ENCODE peak calls at places on chromosome 11, in nine cellular contexts. W is heart right ventricle, M is aorta, E is astrocyte, R is SJSA1, G is fibroblast of the aortic adventitia, K is A549, Z is NT2/D1, Y is neuronal stem cell. O is an unnamed sample.
A peak's percentile ranks its signal among the peaks of the same experiment; 100 is the strongest.

GRCh38 chr11:64745523-64746328 is 1.8 kb upstream of the RASGRP2 start:
- DNase-seq in R (no peak), Y (peak; percentile 66), W (peak; percentile 94), M (peak; percentile 96), E (peak; percentile 47), Z (no peak), K (peak; percentile 67), G (peak; percentile 24), O (peak; percentile 10)

GRCh38 chr11:73652046-73652730 is 5.8 kb downstream of the PLEKHB1 start:
- DNase-seq in Y (peak; percentile 84), G (no peak), Z (peak; percentile 33), W (no peak), R (no peak), E (no peak), M (no peak), K (no peak), O (no peak)

GRCh38 chr11:96306933-96307747 is 35.9 kb downstream of the MAML2 start:
- DNase-seq in M (peak; percentile 88), K (peak; percentile 67), Z (no peak), G (peak; percentile 97), R (peak; percentile 80), E (peak; percentile 99), Y (peak; percentile 42), W (no peak), O (peak; percentile 99)

GRCh38 chr11:95734009-95734572 is 55.5 kb downstream of the FAM76B start:
- DNase-seq in G (no peak), Z (no peak), Y (no peak), M (no peak), W (no peak), R (no peak), E (no peak), K (no peak), O (no peak)

GRCh38 chr11:64848779-64849599 is 4.5 kb upstream of the CDC42BPG start:
- DNase-seq in W (no peak), Z (no peak), G (no peak), Y (no peak), K (no peak), E (no peak), M (no peak), R (no peak), O (no peak)

GRCh38 chr11:75547617-75548054 is 14.4 kb upstream of the SERPINH1 start:
- DNase-seq in K (peak; percentile 89), G (peak; percentile 77), Z (no peak), E (peak; percentile 29), R (peak; percentile 49), W (peak; percentile 59), Y (peak; percentile 82), M (peak; percentile 82), O (no peak)

GRCh38 chr11:73139476-73140198 is 2.5 kb downstream of the FCHSD2 start:
- DNase-seq in G (peak; percentile 50), E (no peak), Z (no peak), K (no peak), R (no peak), M (no peak), W (no peak), Y (no peak), O (no peak)

GRCh38 chr11:12215192-12215591 is 104.8 kb downstream of the MICAL2 start:
- DNase-seq in W (no peak), G (no peak), E (no peak), Z (peak; percentile 2), M (no peak), Y (no peak), K (no peak), R (no peak), O (no peak)

GRCh38 chr11:61041755-61042518 is 60.4 kb upstream of the CD5 start:
- DNase-seq in Z (peak; percentile 74), Y (peak; percentile 35), G (peak; percentile 23), E (no peak), M (no peak), W (peak; percentile 51), R (peak; percentile 19), K (no peak), O (no peak)

GRCh38 chr11:12540913-12541587 is 133.2 kb upstream of the TEAD1 start:
- DNase-seq in K (peak; percentile 41), M (no peak), W (no peak), Z (no peak), R (peak; percentile 78), E (peak; percentile 94), G (peak; percentile 95), Y (no peak), O (peak; percentile 38)

GRCh38 chr11:85682330-85683305 is 3.4 kb downstream of the CCDC89 start:
- DNase-seq in Z (no peak), M (peak; percentile 81), Y (no peak), K (peak; percentile 22), R (no peak), G (peak; percentile 60), E (peak; percentile 30), W (peak; percentile 84), O (no peak)

GRCh38 chr11:126864934-126865333 is 135.6 kb downstream of the KIRREL3 start:
- DNase-seq in M (no peak), Z (no peak), R (no peak), E (no peak), W (no peak), Y (no peak), K (no peak), G (no peak), O (no peak)

GRCh38 chr11:117465236-117465997 is 137.8 kb downstream of the CEP164 start:
- DNase-seq in G (no peak), M (no peak), E (no peak), Z (no peak), W (no peak), Y (no peak), K (no peak), R (no peak), O (no peak)

GRCh38 chr11:134527382-134528243 is 115.6 kb upstream of the B3GAT1 start:
- DNase-seq in M (no peak), Z (no peak), Y (no peak), E (no peak), G (no peak), W (no peak), K (no peak), R (no peak), O (no peak)

GRCh38 chr11:59011672-59012071 is 72.4 kb downstream of the GLYATL1 start:
- DNase-seq in Z (peak; percentile 81), W (no peak), M (peak; percentile 49), Y (peak; percentile 47), K (no peak), R (no peak), G (no peak), E (no peak), O (no peak)

GRCh38 chr11:85759915-85760314 is 51.0 kb downstream of the SYTL2 start:
- DNase-seq in E (peak; percentile 83), Y (no peak), M (no peak), Z (no peak), W (no peak), R (no peak), G (peak; percentile 74), K (no peak), O (peak; percentile 88)

GRCh38 chr11:9862981-9863380 is 199.1 kb downstream of the SWAP70 start:
- DNase-seq in W (no peak), K (no peak), Z (no peak), Y (no peak), R (no peak), G (peak; percentile 49), E (no peak), M (no peak), O (no peak)

GRCh38 chr11:123707606-123708205 is 33.8 kb downstream of the ZNF202 start:
- DNase-seq in W (no peak), E (peak; percentile 43), G (peak; percentile 79), Y (peak; percentile 63), Z (peak; percentile 57), R (peak; percentile 1), K (peak; percentile 50), M (no peak), O (peak; percentile 16)

GRCh38 chr11:22875869-22876473 is 15.7 kb upstream of the CCDC179 start:
- DNase-seq in E (peak; percentile 64), M (no peak), Z (peak; percentile 57), Y (peak; percentile 74), R (peak; percentile 65), G (peak; percentile 88), K (peak; percentile 56), W (no peak), O (peak; percentile 56)

GRCh38 chr11:3747704-3748103 is 49.6 kb downstream of the NUP98 start:
- DNase-seq in K (no peak), Y (no peak), R (no peak), Z (no peak), G (peak; percentile 77), W (no peak), E (peak; percentile 64), M (no peak), O (peak; percentile 21)

GRCh38 chr11:128210148-128210940 is 377.0 kb downstream of the ETS1 start:
- DNase-seq in M (no peak), Y (no peak), W (no peak), R (peak; percentile 92), E (peak; percentile 98), G (peak; percentile 99), K (peak; percentile 81), Z (peak; percentile 57), O (peak; percentile 99)
- H3K4me3 ChIP-seq in M (no peak overlapping the region), Y (no peak overlapping the region), W (no peak overlapping the region), R (no peak overlapping the region), E (peak overlapping the region; percentile 29), G (no peak overlapping the region), K (no peak overlapping the region), Z (no peak overlapping the region), O (no peak overlapping the region)

DNA sequence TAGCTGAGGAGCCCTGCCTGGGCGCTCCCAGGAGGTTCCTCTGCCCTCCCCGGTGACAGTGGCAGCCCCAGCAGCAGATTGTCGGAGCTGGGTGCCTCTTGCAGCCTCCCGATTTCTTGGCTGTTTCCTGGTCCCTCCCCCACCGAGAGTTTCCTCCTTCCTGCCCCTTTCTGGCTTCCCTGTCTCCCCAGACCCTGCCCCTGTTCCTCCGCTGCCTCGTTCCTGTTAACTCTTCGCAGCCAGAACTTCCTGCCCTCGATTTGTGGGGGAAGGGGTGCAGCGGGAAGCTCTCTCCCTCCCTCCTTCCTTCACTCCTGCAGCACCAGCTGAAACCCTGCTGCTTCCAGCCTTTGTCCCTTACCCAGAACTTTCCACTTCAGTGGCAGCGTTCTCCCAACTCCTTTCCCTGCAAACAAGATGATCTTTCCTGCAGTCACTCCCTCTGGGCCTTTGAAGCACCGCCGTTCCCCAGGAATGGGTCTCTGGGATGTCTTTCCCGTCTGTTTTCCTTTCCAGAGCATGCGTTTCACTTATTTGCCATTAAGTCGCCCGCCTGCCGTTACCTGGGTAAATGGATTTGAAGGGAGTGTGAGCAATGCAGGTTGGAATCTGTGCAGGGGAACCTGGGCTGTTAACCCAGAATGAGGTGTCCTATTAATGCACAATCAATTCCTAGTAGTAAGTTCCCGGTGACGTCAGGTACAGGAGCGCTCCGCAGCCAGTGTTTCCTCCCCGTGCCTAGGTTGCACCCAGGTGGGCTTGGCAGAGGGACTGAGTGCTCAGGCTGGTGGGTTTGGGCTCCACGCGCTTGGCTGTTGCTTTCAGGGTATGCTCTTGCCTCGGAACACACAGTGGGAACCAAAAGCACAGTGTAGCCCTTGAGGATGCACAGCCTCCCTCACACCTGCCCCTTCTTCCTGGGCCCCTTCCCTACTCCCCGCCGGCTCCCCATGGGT is 4.3 kb downstream of the GRK2 start:
- DNase-seq in R (no peak), G (no peak), M (peak; percentile 86), Z (peak; percentile 61), Y (no peak), W (peak; percentile 50), E (no peak), K (no peak), O (peak; percentile 82)
- H3K4me3 ChIP-seq in R (no peak overlapping the region), G (peak overlapping the region; percentile 33), M (no peak overlapping the region), Z (no peak overlapping the region), Y (peak overlapping the region; percentile 24), W (peak overlapping the region; percentile 10), E (no peak overlapping the region), K (no peak overlapping the region), O (peak overlapping the region; percentile 2)

GRCh38 chr11:15942126-15942525 is 414.2 kb downstream of the SOX6 start:
- DNase-seq in W (no peak), R (no peak), E (no peak), Z (no peak), Y (no peak), K (no peak), G (no peak), M (no peak), O (no peak)
- H3K4me3 ChIP-seq in W (no peak overlapping the region), R (no peak overlapping the region), E (no peak overlapping the region), Z (no peak overlapping the region), Y (no peak overlapping the region), K (no peak overlapping the region), G (no peak overlapping the region), M (no peak overlapping the region), O (no peak overlapping the region)

GRCh38 chr11:76666830-76667229 is 3.7 kb downstream of the LRRC32 start:
- DNase-seq in Z (no peak), E (no peak), Y (no peak), G (no peak), W (no peak), K (no peak), R (no peak), M (no peak), O (no peak)
- H3K4me3 ChIP-seq in Z (no peak overlapping the region), E (no peak overlapping the region), Y (no peak overlapping the region), G (no peak overlapping the region), W (peak overlapping the region; percentile 62), K (no peak overlapping the region), R (no peak overlapping the region), M (no peak overlapping the region), O (no peak overlapping the region)